ENCODE peak calls at places on chromosomes 3 and 15, in seven cellular contexts. One of them, this sample, is unnamed.

GRCh38 chr3:55143928-55144671 is 216.2 kb upstream of the LRTM1 start:
- DNase-seq in HFF-Myc: no peak
- DNase-seq in hepatocyte: no peak
- DNase-seq in neural progenitor cell: no peak
- DNase-seq in mucosa of descending colon: no peak
- DNase-seq in heart left ventricle: no peak
- DNase-seq in uterus: no peak
- DNase-seq in this sample: no peak

GRCh38 chr15:58331562-58331902 is 100.3 kb upstream of the LIPC start:
- DNase-seq in HFF-Myc: no peak
- DNase-seq in neural progenitor cell: no peak
- DNase-seq in uterus: no peak
- DNase-seq in hepatocyte: peak; percentile 26
- DNase-seq in heart left ventricle: no peak
- DNase-seq in mucosa of descending colon: no peak
- DNase-seq in this sample: no peak

GRCh38 chr15:32718822-32719716 is 1.3 kb downstream of the GREM1 start:
- DNase-seq in HFF-Myc: no peak
- DNase-seq in neural progenitor cell: peak; percentile 73
- DNase-seq in mucosa of descending colon: no peak
- DNase-seq in heart left ventricle: no peak
- DNase-seq in uterus: no peak
- DNase-seq in hepatocyte: peak; percentile 19
- DNase-seq in this sample: no peak

GRCh38 chr3:188184649-188185048 is 30.7 kb downstream of the LPP start:
- DNase-seq in HFF-Myc: no peak
- DNase-seq in neural progenitor cell: no peak
- DNase-seq in heart left ventricle: no peak
- DNase-seq in hepatocyte: no peak
- DNase-seq in uterus: no peak
- DNase-seq in mucosa of descending colon: no peak
- DNase-seq in this sample: no peak

GRCh38 chr15:78726870-78727551 is 84.3 kb downstream of the ADAMTS7 start:
- DNase-seq in HFF-Myc: no peak
- DNase-seq in heart left ventricle: no peak
- DNase-seq in neural progenitor cell: peak; percentile 62
- DNase-seq in hepatocyte: no peak
- DNase-seq in uterus: no peak
- DNase-seq in mucosa of descending colon: peak; percentile 56
- DNase-seq in this sample: no peak

GRCh38 chr3:5144316-5144994 is 22.4 kb downstream of the ARL8B start:
- DNase-seq in heart left ventricle: no peak
- DNase-seq in neural progenitor cell: no peak
- DNase-seq in uterus: no peak
- DNase-seq in HFF-Myc: no peak
- DNase-seq in mucosa of descending colon: no peak
- DNase-seq in hepatocyte: no peak
- DNase-seq in this sample: no peak

GRCh38 chr15:57375827-57376694 is at the start of gene CGNL1:
- DNase-seq in uterus: peak; percentile 63
- DNase-seq in mucosa of descending colon: peak; percentile 40
- DNase-seq in HFF-Myc: no peak
- DNase-seq in neural progenitor cell: peak; percentile 86
- DNase-seq in heart left ventricle: peak; percentile 40
- DNase-seq in hepatocyte: peak; percentile 77
- DNase-seq in this sample: peak; percentile 24

GRCh38 chr15:62951481-62951880 is 91.1 kb upstream of the TPM1 start:
- DNase-seq in mucosa of descending colon: no peak
- DNase-seq in HFF-Myc: no peak
- DNase-seq in neural progenitor cell: no peak
- DNase-seq in hepatocyte: no peak
- DNase-seq in uterus: no peak
- DNase-seq in heart left ventricle: no peak
- DNase-seq in this sample: no peak

GRCh38 chr3:120604382-120604781 is 8.2 kb downstream of the NDUFB4 start:
- DNase-seq in mucosa of descending colon: no peak
- DNase-seq in heart left ventricle: no peak
- DNase-seq in uterus: no peak
- DNase-seq in HFF-Myc: no peak
- DNase-seq in neural progenitor cell: no peak
- DNase-seq in hepatocyte: no peak
- DNase-seq in this sample: no peak

GRCh38 chr3:196655496-196655895 is 16.0 kb downstream of the NRROS start:
- DNase-seq in heart left ventricle: no peak
- DNase-seq in neural progenitor cell: no peak
- DNase-seq in uterus: no peak
- DNase-seq in HFF-Myc: no peak
- DNase-seq in hepatocyte: no peak
- DNase-seq in mucosa of descending colon: no peak
- DNase-seq in this sample: no peak

GRCh38 chr3:25585361-25586166 is 79.1 kb downstream of the TOP2B start:
- DNase-seq in hepatocyte: no peak
- DNase-seq in mucosa of descending colon: no peak
- DNase-seq in heart left ventricle: no peak
- DNase-seq in HFF-Myc: no peak
- DNase-seq in neural progenitor cell: no peak
- DNase-seq in uterus: no peak
- DNase-seq in this sample: no peak

GRCh38 chr3:159828542-159828943 is 160.1 kb upstream of the IL12A start:
- DNase-seq in uterus: no peak
- DNase-seq in hepatocyte: peak; percentile 77
- DNase-seq in neural progenitor cell: peak; percentile 58
- DNase-seq in HFF-Myc: peak; percentile 80
- DNase-seq in mucosa of descending colon: no peak
- DNase-seq in heart left ventricle: no peak
- DNase-seq in this sample: no peak

GRCh38 chr3:9028134-9028533 is 64.9 kb upstream of the RAD18 start:
- DNase-seq in hepatocyte: peak; percentile 64
- DNase-seq in heart left ventricle: peak; percentile 92
- DNase-seq in uterus: peak; percentile 87
- DNase-seq in HFF-Myc: peak; percentile 35
- DNase-seq in neural progenitor cell: no peak
- DNase-seq in mucosa of descending colon: peak; percentile 69
- DNase-seq in this sample: peak; percentile 92

DNA sequence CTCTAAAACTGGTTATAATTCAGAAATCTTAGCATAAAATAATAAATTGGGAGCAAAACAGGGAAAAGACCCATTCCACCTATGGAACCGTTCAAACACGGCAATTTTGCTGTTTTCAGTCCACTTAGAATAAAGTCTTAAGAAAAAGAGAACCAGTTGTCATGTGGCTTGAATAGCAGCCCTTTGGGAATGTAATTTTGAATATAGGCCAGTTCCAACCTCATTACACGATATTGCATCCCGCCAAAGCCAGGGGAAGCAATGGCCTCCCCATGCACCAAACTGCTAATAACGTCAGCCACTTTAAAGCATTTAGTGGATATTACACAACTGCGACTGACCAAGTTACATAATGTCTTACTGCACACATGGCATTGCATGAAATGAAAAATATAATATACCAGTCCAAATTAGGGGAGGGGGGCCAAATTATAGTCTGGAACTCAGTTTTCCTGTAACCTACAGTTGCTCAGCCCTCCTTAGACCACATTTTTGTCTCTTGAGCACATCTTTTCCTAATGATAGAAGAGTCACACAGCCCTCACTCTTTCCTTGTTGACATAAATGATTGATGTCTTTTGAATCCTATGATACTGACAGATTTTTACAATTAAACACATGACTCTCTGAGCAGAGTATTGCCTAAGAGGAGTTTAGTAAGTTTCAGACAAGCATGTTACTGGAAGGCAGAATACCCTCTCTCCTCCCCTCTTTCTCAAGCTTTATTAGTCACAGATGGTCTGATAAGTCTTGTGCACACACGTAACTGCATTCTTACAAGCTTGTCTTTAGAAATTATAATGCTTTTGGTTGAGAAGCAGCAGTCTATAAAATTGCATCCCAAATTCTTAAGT is 1.0 kb upstream of the PLD1 start:
- DNase-seq in mucosa of descending colon: no peak
- DNase-seq in hepatocyte: peak; percentile 83
- DNase-seq in heart left ventricle: peak; percentile 34
- DNase-seq in uterus: peak; percentile 58
- DNase-seq in neural progenitor cell: no peak
- DNase-seq in HFF-Myc: peak; percentile 75
- DNase-seq in this sample: no peak
- H3K4me3 ChIP-seq in mucosa of descending colon: no peak overlapping the region
- H3K4me3 ChIP-seq in hepatocyte: peak overlapping the region; percentile 43
- H3K4me3 ChIP-seq in heart left ventricle: peak overlapping the region; percentile 67
- H3K4me3 ChIP-seq in uterus: peak overlapping the region; percentile 61
- H3K4me3 ChIP-seq in neural progenitor cell: peak overlapping the region; percentile 63
- H3K4me3 ChIP-seq in HFF-Myc: peak overlapping the region; percentile 55
- H3K4me3 ChIP-seq in this sample: peak overlapping the region; percentile 71

GRCh38 chr3:16663852-16664712 is 58.9 kb upstream of the DAZL start:
- DNase-seq in hepatocyte: no peak
- DNase-seq in neural progenitor cell: peak; percentile 17
- DNase-seq in mucosa of descending colon: no peak
- DNase-seq in uterus: no peak
- DNase-seq in heart left ventricle: no peak
- DNase-seq in HFF-Myc: no peak
- DNase-seq in this sample: no peak

GRCh38 chr3:16653712-16654111 is 48.5 kb upstream of the DAZL start:
- DNase-seq in hepatocyte: no peak
- DNase-seq in neural progenitor cell: no peak
- DNase-seq in uterus: no peak
- DNase-seq in heart left ventricle: no peak
- DNase-seq in HFF-Myc: no peak
- DNase-seq in mucosa of descending colon: no peak
- DNase-seq in this sample: no peak

GRCh38 chr3:16658933-16659793 is 53.9 kb upstream of the DAZL start:
- DNase-seq in HFF-Myc: no peak
- DNase-seq in mucosa of descending colon: no peak
- DNase-seq in neural progenitor cell: peak; percentile 15
- DNase-seq in heart left ventricle: no peak
- DNase-seq in hepatocyte: no peak
- DNase-seq in uterus: no peak
- DNase-seq in this sample: no peak

DNA sequence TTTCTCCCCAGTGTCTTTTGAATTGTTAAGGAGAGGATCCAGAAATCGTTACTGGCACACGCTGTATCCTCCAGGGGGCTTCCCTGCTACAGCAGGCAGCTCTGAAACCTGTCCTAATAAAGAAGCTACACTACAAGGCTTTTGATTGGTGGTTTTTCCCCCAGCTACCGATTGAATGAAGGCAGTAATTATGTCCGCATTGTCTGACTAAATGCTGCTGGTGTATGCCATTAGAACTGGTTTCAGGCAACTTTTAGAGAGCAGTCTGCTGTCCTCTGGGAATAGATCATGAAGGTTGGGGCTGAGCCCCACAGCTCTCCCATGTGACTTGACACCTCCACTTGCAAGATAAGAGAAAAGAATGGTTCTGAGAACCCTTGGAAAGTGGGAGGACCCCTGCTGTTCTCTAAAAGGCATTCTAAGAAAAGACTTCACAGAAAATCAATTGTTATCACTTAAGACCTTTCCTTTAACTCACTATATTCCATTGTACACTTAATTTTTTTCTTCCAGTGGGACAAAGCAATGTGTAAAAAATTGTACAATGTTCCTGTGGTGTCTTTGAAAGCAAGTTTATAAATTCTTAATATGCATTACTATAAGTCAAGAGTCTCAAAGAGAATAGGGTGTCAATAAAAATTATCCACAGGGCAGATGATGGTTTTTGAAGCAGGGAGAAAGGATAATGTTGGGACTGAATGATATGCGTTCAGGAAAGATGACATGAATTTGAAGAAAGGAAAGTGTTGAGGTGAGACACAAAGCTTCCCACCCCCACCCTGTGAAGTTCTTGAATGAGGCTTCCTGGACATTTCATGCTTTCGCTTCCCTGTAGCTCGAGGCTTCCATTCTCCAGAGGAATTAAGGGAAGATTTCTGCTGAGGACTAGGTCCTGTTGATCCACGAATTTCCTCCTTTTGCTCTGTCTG is 53.0 kb upstream of the DAZL start:
- DNase-seq in mucosa of descending colon: no peak
- DNase-seq in uterus: no peak
- DNase-seq in HFF-Myc: no peak
- DNase-seq in neural progenitor cell: peak; percentile 89
- DNase-seq in hepatocyte: no peak
- DNase-seq in heart left ventricle: no peak
- DNase-seq in this sample: no peak
- TF ChIP-seq CTCF in mucosa of descending colon: no peak
- TF ChIP-seq CTCF in uterus: no peak
- TF ChIP-seq CTCF in HFF-Myc: peak; percentile 26
- TF ChIP-seq CTCF in neural progenitor cell: peak; percentile 56
- TF ChIP-seq CTCF in hepatocyte: peak; percentile 12
- TF ChIP-seq CTCF in heart left ventricle: peak; percentile 27
- TF ChIP-seq CTCF in this sample: no peak

GRCh38 chr3:150084128-150084527 is 113.4 kb upstream of the PFN2 start:
- DNase-seq in mucosa of descending colon: no peak
- DNase-seq in uterus: no peak
- DNase-seq in hepatocyte: no peak
- DNase-seq in neural progenitor cell: no peak
- DNase-seq in HFF-Myc: no peak
- DNase-seq in heart left ventricle: no peak
- DNase-seq in this sample: no peak

GRCh38 chr3:150080058-150080730 is 109.5 kb upstream of the PFN2 start:
- DNase-seq in hepatocyte: no peak
- DNase-seq in heart left ventricle: no peak
- DNase-seq in neural progenitor cell: peak; percentile 9
- DNase-seq in HFF-Myc: no peak
- DNase-seq in uterus: no peak
- DNase-seq in mucosa of descending colon: no peak
- DNase-seq in this sample: no peak

GRCh38 chr3:150082898-150083652 is 112.4 kb upstream of the PFN2 start:
- DNase-seq in mucosa of descending colon: no peak
- DNase-seq in HFF-Myc: no peak
- DNase-seq in hepatocyte: no peak
- DNase-seq in heart left ventricle: no peak
- DNase-seq in neural progenitor cell: no peak
- DNase-seq in uterus: no peak
- DNase-seq in this sample: no peak

GRCh38 chr3:150081084-150081483 is 110.4 kb upstream of the PFN2 start:
- DNase-seq in uterus: no peak
- DNase-seq in neural progenitor cell: no peak
- DNase-seq in HFF-Myc: no peak
- DNase-seq in hepatocyte: no peak
- DNase-seq in heart left ventricle: no peak
- DNase-seq in mucosa of descending colon: no peak
- DNase-seq in this sample: no peak

DNA sequence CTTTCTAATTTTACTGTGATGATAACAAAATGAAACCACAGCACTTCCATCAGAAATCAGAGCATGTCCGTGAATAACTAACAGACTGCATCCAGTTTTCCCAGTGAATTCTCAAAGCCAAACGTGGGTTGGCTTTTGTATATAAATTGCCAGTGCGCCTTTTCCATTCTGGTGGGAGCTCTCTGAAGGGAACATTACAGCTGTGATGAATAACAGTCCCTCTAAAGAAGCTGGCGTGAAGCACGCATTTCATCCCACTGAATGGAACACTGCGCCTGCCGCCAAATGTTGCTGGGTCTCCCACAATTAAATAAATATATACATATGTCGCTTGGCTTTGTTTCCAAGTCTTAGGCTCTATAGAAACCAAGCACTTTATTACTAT is 113.0 kb upstream of the PFN2 start:
- DNase-seq in hepatocyte: peak; percentile 48
- DNase-seq in heart left ventricle: no peak
- DNase-seq in mucosa of descending colon: no peak
- DNase-seq in neural progenitor cell: no peak
- DNase-seq in uterus: peak; percentile 22
- DNase-seq in HFF-Myc: no peak
- DNase-seq in this sample: no peak
- H3K4me3 ChIP-seq in hepatocyte: no peak overlapping the region
- H3K4me3 ChIP-seq in heart left ventricle: peak overlapping the region; percentile 18
- H3K4me3 ChIP-seq in mucosa of descending colon: no peak overlapping the region
- H3K4me3 ChIP-seq in neural progenitor cell: no peak overlapping the region
- H3K4me3 ChIP-seq in uterus: peak overlapping the region; percentile 22
- H3K4me3 ChIP-seq in HFF-Myc: peak overlapping the region; percentile 30
- H3K4me3 ChIP-seq in this sample: peak overlapping the region; percentile 35

GRCh38 chr3:124277516-124277890 is 285.6 kb upstream of the ROPN1 start:
- DNase-seq in heart left ventricle: peak; percentile 56
- DNase-seq in uterus: peak; percentile 44
- DNase-seq in neural progenitor cell: no peak
- DNase-seq in hepatocyte: no peak
- DNase-seq in HFF-Myc: no peak
- DNase-seq in mucosa of descending colon: peak; percentile 57
- DNase-seq in this sample: peak; percentile 53
- TF ChIP-seq CTCF in heart left ventricle: no peak
- TF ChIP-seq CTCF in uterus: no peak
- TF ChIP-seq CTCF in neural progenitor cell: no peak
- TF ChIP-seq CTCF in hepatocyte: no peak
- TF ChIP-seq CTCF in HFF-Myc: no peak
- TF ChIP-seq CTCF in mucosa of descending colon: no peak
- TF ChIP-seq CTCF in this sample: no peak